ENCODE peak calls at places on chromosomes 5 and 9, in four cellular contexts. N, G, U and T are unnamed samples.

GRCh38 chr9:93177676-93178075 is 6.3 kb upstream of the WNK2 start:
- DNase-seq in N (no peak), G (no peak), U (no peak), T (peak)

GRCh38 chr9:69951411-69951810 is 92.2 kb upstream of the MAMDC2 start:
- DNase-seq in N (no peak), G (no peak), U (no peak), T (no peak)

GRCh38 chr5:181190711-181191525 is 14.1 kb downstream of the TRIM7 start:
- DNase-seq in N (no peak), G (no peak), U (no peak), T (peak)

GRCh38 chr5:160092519-160092918 is 26.7 kb downstream of the PWWP2A start:
- DNase-seq in N (no peak), G (no peak), U (no peak), T (no peak)

GRCh38 chr5:59746261-59746765 is 147.2 kb downstream of the PDE4D start:
- DNase-seq in N (no peak), G (no peak), U (no peak), T (no peak)

GRCh38 chr5:77952811-77953210 is 176.7 kb upstream of the TBCA start:
- DNase-seq in N (no peak), G (no peak), U (no peak), T (no peak)

GRCh38 chr5:134086943-134087305 is 27.6 kb upstream of the TCF7 start:
- DNase-seq in N (no peak), G (no peak), U (no peak), T (no peak)

GRCh38 chr9:4833781-4834560 is 41.2 kb downstream of the RCL1 start:
- DNase-seq in N (no peak), G (no peak), U (no peak), T (no peak)

GRCh38 chr5:17037751-17038150 is 101.7 kb upstream of the MYO10 start:
- DNase-seq in N (no peak), G (no peak), U (no peak), T (no peak)

GRCh38 chr9:109385499-109385898 is 64.6 kb upstream of the EPB41L4B start:
- DNase-seq in N (no peak), G (no peak), U (no peak), T (no peak)
- TF ChIP-seq NFIC in N (no peak), G (no peak), U (no peak), T (no peak)

DNA sequence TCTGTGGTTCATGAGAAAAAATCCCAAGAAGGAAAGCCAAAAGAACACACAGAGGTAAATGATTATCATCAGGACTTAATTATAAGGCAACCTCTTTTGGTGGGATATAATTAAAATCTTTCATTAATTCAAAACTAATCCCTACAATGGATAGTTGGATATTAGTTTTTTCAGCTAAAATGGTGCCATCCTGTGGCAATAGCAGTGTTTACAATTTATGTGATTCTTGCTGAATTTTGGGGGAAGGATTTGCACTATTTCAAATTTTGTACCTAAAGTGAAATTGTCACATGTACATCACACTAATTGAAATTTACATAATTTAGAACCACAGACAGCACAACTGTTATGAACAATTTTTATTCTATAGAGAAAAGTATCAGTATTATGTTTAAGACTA is 67.0 kb downstream of the CAST start:
- DNase-seq in N (no peak), G (no peak), U (no peak), T (no peak)
- TF ChIP-seq YY1 in N (no peak), G (no peak), U (no peak), T (no peak)

DNA sequence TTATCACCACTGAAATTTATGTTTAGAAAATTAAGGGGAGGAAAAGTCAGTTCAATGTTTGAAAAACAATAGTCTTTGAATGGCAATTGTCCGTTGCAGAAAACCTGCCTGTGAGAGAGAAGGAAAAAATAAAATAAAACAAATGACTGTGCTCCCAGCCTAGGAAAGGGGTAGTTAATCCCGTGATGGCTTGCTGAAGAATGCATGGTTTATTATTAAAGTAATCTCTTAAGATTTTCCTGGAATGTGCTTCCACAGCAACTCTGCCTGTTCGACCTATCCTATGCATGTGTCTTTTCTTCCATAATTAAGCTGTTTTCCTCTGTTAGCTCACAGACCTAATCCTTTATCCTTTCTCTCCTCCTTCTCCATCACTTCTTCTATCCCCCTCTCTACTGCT is 2.4 kb upstream of the DAB2 start:
- DNase-seq in N (no peak), G (no peak), U (no peak), T (no peak)
- TF ChIP-seq NFIC in N (no peak), G (no peak), U (no peak), T (no peak)

GRCh38 chr9:137023157-137023556 is 4.9 kb downstream of the ABCA2 start:
- DNase-seq in N (no peak), G (no peak), U (no peak), T (no peak)

GRCh38 chr9:137023583-137023991 is 4.5 kb downstream of the ABCA2 start:
- DNase-seq in N (no peak), G (no peak), U (no peak), T (no peak)

GRCh38 chr9:137021979-137022619 is 5.9 kb downstream of the ABCA2 start:
- DNase-seq in N (no peak), G (peak), U (peak), T (peak)

GRCh38 chr9:137021574-137021978 is 6.5 kb downstream of the ABCA2 start:
- DNase-seq in N (no peak), G (peak), U (no peak), T (no peak)

GRCh38 chr9:137022620-137023008 is 5.4 kb downstream of the ABCA2 start:
- DNase-seq in N (no peak), G (no peak), U (no peak), T (no peak)
- TF ChIP-seq YY1 in N (no peak), G (no peak), U (no peak), T (no peak)

GRCh38 chr5:151041577-151042268 is 21.3 kb downstream of the GPX3 start:
- DNase-seq in N (no peak), G (no peak), U (no peak), T (no peak)
- TF ChIP-seq NFIC in N (no peak), G (no peak), U (no peak), T (no peak)

DNA sequence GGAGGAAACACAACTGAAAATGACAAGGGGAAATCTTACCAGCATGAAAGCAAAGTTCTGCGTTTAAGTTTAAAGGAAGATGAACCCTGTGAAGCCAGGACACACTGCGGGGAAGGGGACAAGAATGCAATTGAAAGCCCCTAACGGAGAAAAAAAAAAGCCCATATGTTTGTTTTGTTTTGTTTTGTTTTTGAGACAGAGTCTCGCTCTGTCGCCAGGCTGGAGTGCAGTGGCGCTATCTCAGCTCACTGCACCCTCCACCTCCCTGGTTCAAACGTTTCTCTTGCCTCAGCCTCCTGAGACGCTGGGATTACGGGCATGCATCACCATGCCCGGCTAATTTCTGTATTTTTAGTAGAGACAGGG is 2.9 kb downstream of the STK10 start:
- DNase-seq in N (no peak), G (no peak), U (no peak), T (no peak)
- TF ChIP-seq YY1 in N (no peak), G (no peak), U (no peak), T (no peak)

GRCh38 chr9:90044710-90045151 is 439.9 kb downstream of the GADD45G start:
- DNase-seq in N (no peak), G (peak), U (no peak), T (no peak)
- TF ChIP-seq NFIC in N (no peak), G (no peak), U (no peak), T (no peak)

GRCh38 chr9:468766-469496 is 254.3 kb downstream of the DOCK8 start:
- DNase-seq in N (peak), G (no peak), U (no peak), T (no peak)

GRCh38 chr9:462611-463010 is 247.9 kb downstream of the DOCK8 start:
- DNase-seq in N (no peak), G (no peak), U (no peak), T (no peak)

GRCh38 chr9:466749-467148 is 252.1 kb downstream of the DOCK8 start:
- DNase-seq in N (no peak), G (no peak), U (no peak), T (no peak)

GRCh38 chr9:459491-460444 is 245.1 kb downstream of the DOCK8 start:
- DNase-seq in N (no peak), G (no peak), U (no peak), T (no peak)

GRCh38 chr9:463455-464125 is 248.9 kb downstream of the DOCK8 start:
- DNase-seq in N (no peak), G (peak), U (no peak), T (no peak)
- TF ChIP-seq YY1 in N (no peak), G (no peak), U (no peak), T (no peak)